ENCODE peak calls at places on chromosomes 16 and 17, in four cellular contexts. U, M, T and Z are unnamed samples.

GRCh38 chr17:75592364-75593020 is 4.9 kb downstream of the MYO15B start:
- DNase-seq in U (no peak), M (no peak), T (no peak), Z (no peak)

GRCh38 chr17:10803350-10803749 is 549 bp downstream of the TMEM238L start:
- DNase-seq in T (no peak), M (no peak), U (no peak), Z (no peak)

GRCh38 chr17:74408262-74408661 is 23.6 kb upstream of the GPRC5C start:
- DNase-seq in T (peak), M (no peak), U (no peak), Z (no peak)

GRCh38 chr17:77214743-77215142 is 74.0 kb downstream of the SEC14L1 start:
- DNase-seq in U (peak), T (peak), M (no peak), Z (no peak)

GRCh38 chr17:57604771-57605733 is 140.0 kb downstream of the CCDC182 start:
- DNase-seq in T (no peak), M (no peak), U (peak), Z (peak)

GRCh38 chr17:4786516-4786915 is 352 bp upstream of the VMO1 start:
- DNase-seq in T (no peak), U (no peak), M (no peak), Z (no peak)

GRCh38 chr17:32882734-32883133 is 5.8 kb upstream of the MYO1D start:
- DNase-seq in U (peak), M (no peak), T (no peak), Z (no peak)

GRCh38 chr16:2737895-2738418 is 14.5 kb upstream of the SRRM2 start:
- DNase-seq in M (no peak), T (no peak), U (no peak), Z (no peak)

GRCh38 chr17:19874256-19874655 is 6.5 kb upstream of the ULK2 start:
- DNase-seq in U (no peak), T (no peak), M (no peak), Z (no peak)

GRCh38 chr17:27327397-27327796 is 33.5 kb downstream of the WSB1 start:
- DNase-seq in U (no peak), T (no peak), M (no peak), Z (no peak)

GRCh38 chr17:80513201-80513600 is 31.4 kb upstream of the RPTOR start:
- DNase-seq in T (no peak), M (no peak), U (no peak), Z (no peak)

GRCh38 chr16:29926675-29927522 is 873 bp upstream of the KCTD13 start:
- DNase-seq in M (no peak), T (peak), U (peak), Z (peak)

GRCh38 chr17:31249742-31250141 is 47.3 kb downstream of the OMG start:
- DNase-seq in T (no peak), M (no peak), U (no peak), Z (no peak)

GRCh38 chr17:10087333-10087732 is 111.1 kb downstream of the GAS7 start:
- DNase-seq in M (no peak), U (no peak), T (no peak), Z (no peak)

GRCh38 chr16:76428858-76429257 is 151.7 kb downstream of the CNTNAP4 start:
- DNase-seq in U (no peak), T (no peak), M (no peak), Z (no peak)

GRCh38 chr17:45722161-45722560 is 62.0 kb upstream of the CRHR1 start:
- DNase-seq in U (peak), M (no peak), T (peak), Z (no peak)

GRCh38 chr16:52229471-52229870 is 317.5 kb downstream of the TOX3 start:
- DNase-seq in U (no peak), M (no peak), T (no peak), Z (no peak)

GRCh38 chr17:66531826-66532439 is 229.5 kb downstream of the PRKCA start:
- DNase-seq in T (no peak), M (no peak), U (peak), Z (no peak)

GRCh38 chr16:22189473-22190168 is 16.5 kb upstream of the EEF2K start:
- DNase-seq in U (peak), T (no peak), M (peak), Z (peak)

GRCh38 chr17:61594294-61594825 is 3.3 kb upstream of the NACA2 start:
- DNase-seq in M (no peak), T (no peak), U (no peak), Z (no peak)

DNA sequence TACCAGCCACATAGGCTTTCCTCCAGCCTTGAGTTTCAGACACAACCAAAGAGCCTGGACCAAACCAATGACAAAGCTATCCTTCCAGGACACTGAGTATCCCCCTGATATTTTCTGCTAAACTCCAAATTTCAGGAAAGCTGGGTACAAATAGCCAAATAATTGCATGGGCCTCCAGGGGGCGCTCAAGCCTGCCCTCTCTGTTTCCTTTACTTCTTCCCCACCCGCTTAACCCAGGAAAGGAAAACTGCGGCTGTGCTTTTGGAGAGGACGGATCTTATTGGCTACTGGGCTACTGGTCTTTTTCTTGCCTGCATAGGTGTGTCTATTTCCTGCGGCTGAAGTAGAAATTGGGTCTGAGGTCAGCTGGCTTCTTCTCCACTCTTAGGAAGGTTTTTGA is 30.1 kb downstream of the GNGT2 start:
- DNase-seq in U (peak), M (no peak), T (peak), Z (peak)
- TF ChIP-seq POLR2A in U (no peak), M (no peak), T (no peak), Z (no peak)

DNA sequence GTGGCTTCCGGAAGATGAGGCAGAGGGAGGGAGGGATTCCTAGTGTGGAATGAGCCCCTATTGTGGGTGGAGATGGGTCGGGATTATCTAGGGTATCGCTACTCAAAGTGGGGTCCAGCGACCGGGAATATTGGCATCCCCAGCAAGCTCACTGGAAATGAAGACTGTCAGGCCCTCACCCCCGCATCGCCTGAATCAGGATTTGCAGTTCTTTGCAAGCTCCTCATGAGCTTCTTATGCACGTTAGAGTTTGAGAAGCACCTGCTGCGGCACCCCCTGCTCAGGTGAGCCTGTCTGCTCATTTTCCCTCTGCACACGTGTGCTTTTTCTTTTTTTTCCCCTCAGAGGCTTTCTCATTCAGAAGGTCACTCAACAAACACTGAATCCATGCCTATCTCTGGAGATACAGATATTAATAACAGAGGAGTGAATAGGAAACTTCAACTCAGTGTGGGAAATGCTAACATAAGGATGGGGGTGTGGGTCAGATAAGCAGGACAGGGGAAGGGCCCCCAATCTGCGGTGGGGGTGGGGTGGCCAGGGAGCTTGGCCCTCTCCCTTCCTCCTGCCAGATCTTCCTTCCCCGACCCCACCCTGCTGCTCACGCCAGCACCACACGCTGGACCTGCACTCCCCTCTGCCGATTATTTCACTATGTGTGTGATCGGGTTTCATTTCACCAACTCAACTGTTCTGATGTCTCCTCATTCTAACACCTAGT is 67.7 kb upstream of the NFAT5 start:
- DNase-seq in U (no peak), M (no peak), T (no peak), Z (no peak)
- TF ChIP-seq POLR2A in U (no peak), M (no peak), T (no peak), Z (no peak)

DNA sequence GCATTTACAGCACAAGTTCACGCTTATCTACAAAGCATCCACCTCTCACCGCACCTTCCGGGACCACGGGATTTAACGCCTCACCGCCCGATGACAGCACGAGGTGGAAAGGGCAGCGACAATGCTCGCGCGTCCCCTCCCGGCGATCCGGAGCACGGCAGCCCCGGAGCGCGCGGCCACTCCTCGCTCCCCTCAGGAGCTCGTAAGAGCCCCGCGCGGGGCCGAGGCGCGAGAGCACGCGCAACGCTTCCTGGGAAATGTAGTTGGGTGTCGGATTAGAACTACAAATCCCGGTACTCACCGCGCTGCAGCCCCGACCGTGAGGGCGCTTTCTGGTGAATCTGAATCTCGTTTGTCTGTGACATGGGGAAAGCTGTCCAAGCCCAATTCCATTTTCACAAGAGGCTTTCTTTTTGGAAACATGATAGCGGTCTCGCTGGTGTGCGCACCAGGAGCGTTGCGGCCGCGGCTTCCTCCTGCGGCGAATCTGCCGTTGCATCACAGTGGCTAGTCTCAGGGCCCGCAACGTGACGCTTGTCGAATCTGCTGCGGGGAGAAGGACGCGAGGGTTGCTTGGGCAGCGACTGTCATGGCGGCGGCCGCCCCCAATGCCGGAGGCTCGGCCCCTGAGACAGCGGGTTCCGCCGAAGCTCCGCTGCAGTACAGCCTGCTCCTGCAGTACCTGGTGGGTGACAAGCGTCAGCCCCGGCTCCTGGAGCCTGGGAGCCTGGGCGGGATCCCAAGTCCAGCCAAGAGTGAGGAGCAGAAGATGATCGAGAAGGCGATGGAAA is at the start of gene TIMM22:
- DNase-seq in M (peak), U (peak), T (peak), Z (peak)
- TF ChIP-seq POLR2A in M (no peak), U (peak), T (peak), Z (no peak)

GRCh38 chr17:12672944-12673343 is 7.3 kb downstream of the MYOCD start:
- DNase-seq in U (no peak), T (no peak), M (no peak), Z (no peak)
- TF ChIP-seq POLR2A in U (no peak), T (no peak), M (no peak), Z (no peak)

DNA sequence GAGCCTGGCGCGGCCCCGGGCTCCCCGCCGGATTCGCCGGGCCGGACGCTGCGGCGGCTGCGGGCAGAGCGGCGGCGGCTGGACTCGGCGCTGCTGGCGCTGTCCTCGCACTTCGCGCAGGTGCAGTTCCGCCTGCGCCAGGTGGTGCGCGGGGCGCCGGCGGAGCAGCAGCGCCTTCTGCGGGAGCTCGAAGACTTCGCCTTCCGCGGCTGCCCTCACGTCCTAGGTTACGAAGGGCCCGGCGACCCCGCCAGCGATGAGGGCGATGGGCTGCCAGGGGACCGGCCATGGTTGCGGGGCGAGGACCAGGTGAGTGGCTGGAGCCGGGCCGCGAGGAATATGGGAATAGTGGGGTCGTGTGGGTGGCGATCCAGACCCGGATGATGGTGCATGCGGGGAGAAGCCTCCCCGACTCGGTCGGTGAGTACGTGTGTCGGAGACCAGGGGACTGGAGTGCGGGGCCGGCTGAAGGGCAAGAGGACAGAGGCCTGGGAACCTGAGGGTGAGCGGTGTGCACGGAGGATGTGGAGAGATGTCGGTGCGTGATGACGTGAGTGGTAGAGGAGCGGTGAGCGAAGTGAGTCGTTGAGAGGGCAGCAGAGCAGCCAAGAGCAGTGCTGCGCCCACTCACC is 517 bp downstream of the RUNDC1 start:
- DNase-seq in M (no peak), U (peak), T (peak), Z (no peak)
- TF ChIP-seq POLR2A in M (no peak), U (peak), T (peak), Z (no peak)